ENCODE peak calls at places on chromosomes 11 and 22, in four cellular contexts. One of them, this sample, is unnamed.
A peak's percentile ranks its signal among the peaks of the same experiment; 100 is the strongest.

GRCh38 chr11:115168229-115168671 is 336.0 kb downstream of the CADM1 start:
- DNase-seq in fibroblast of lung: peak; percentile 43
- DNase-seq in EL: no peak
- DNase-seq in C1 segment of cervical spinal cord: no peak
- DNase-seq in this sample: no peak

GRCh38 chr11:74278103-74278502 is 33.3 kb downstream of the P4HA3 start:
- DNase-seq in fibroblast of lung: no peak
- DNase-seq in EL: no peak
- DNase-seq in C1 segment of cervical spinal cord: no peak
- DNase-seq in this sample: no peak

GRCh38 chr11:76459299-76459698 is 14.5 kb downstream of the EMSY start:
- DNase-seq in EL: peak; percentile 5
- DNase-seq in C1 segment of cervical spinal cord: no peak
- DNase-seq in fibroblast of lung: no peak
- DNase-seq in this sample: no peak

GRCh38 chr11:94183886-94184264 is 55.2 kb downstream of the PANX1 start:
- DNase-seq in C1 segment of cervical spinal cord: peak; percentile 8
- DNase-seq in EL: peak; percentile 23
- DNase-seq in fibroblast of lung: peak; percentile 54
- DNase-seq in this sample: peak; percentile 53

GRCh38 chr11:109983358-109983757 is 109.8 kb upstream of the ZC3H12C start:
- DNase-seq in fibroblast of lung: no peak
- DNase-seq in EL: no peak
- DNase-seq in C1 segment of cervical spinal cord: no peak
- DNase-seq in this sample: no peak

GRCh38 chr11:10044618-10045017 is 249.4 kb downstream of the SBF2 start:
- DNase-seq in EL: no peak
- DNase-seq in fibroblast of lung: peak; percentile 43
- DNase-seq in C1 segment of cervical spinal cord: no peak
- DNase-seq in this sample: no peak

GRCh38 chr11:86181379-86181778 is 63.2 kb upstream of the EED start:
- DNase-seq in EL: no peak
- DNase-seq in fibroblast of lung: no peak
- DNase-seq in C1 segment of cervical spinal cord: no peak
- DNase-seq in this sample: no peak

GRCh38 chr11:44680982-44681597 is 45.7 kb upstream of the TSPAN18 start:
- DNase-seq in C1 segment of cervical spinal cord: no peak
- DNase-seq in EL: peak; percentile 62
- DNase-seq in fibroblast of lung: peak; percentile 46
- DNase-seq in this sample: no peak

GRCh38 chr11:102955624-102956023 is at the start of gene MMP13:
- DNase-seq in fibroblast of lung: peak; percentile 66
- DNase-seq in C1 segment of cervical spinal cord: no peak
- DNase-seq in EL: no peak
- DNase-seq in this sample: peak; percentile 55

GRCh38 chr22:23478175-23478574 is 101.9 kb downstream of the IGLL1 start:
- DNase-seq in C1 segment of cervical spinal cord: no peak
- DNase-seq in EL: peak; percentile 15
- DNase-seq in fibroblast of lung: peak; percentile 0
- DNase-seq in this sample: peak; percentile 61

GRCh38 chr11:112265659-112266409 is 5.2 kb upstream of the PLET1 start:
- DNase-seq in EL: peak; percentile 82
- DNase-seq in C1 segment of cervical spinal cord: no peak
- DNase-seq in fibroblast of lung: peak; percentile 68
- DNase-seq in this sample: no peak

GRCh38 chr11:116231540-116231939 is 541.2 kb downstream of the BUD13 start:
- DNase-seq in fibroblast of lung: no peak
- DNase-seq in C1 segment of cervical spinal cord: no peak
- DNase-seq in EL: no peak
- DNase-seq in this sample: no peak

GRCh38 chr11:120744016-120744994 is 232.8 kb downstream of the GRIK4 start:
- DNase-seq in EL: no peak
- DNase-seq in C1 segment of cervical spinal cord: no peak
- DNase-seq in fibroblast of lung: no peak
- DNase-seq in this sample: no peak

This sample was measured in Daoy.